ENCODE peak calls at places on chromosomes 6 and 20, in ten cellular contexts. R is NCI-H510A, F is iPS-NIHi11, Z is choroid plexus epithelial cell, M is astrocyte of the hippocampus, G is NCI-H2081, J is AG10803, H is HTR-8/SVneo, B is IMR-90, I is pancreas. E is an unnamed sample.

GRCh38 chr6:1190361-1190760 is 121.5 kb upstream of the FOXQ1 start:
- DNase-seq in G (no peak), Z (peak; percentile 94), R (no peak), H (peak; percentile 59), I (no peak), B (peak; percentile 95), J (peak; percentile 95), M (peak; percentile 70), F (peak; percentile 39), E (no peak)

GRCh38 chr6:41640436-41640835 is 2.2 kb downstream of the MDFI start:
- DNase-seq in B (no peak), R (no peak), F (no peak), G (no peak), J (no peak), H (no peak), M (peak; percentile 88), I (no peak), Z (peak; percentile 55), E (no peak)

GRCh38 chr6:2989332-2990178 is 10.1 kb upstream of the NQO2 start:
- DNase-seq in R (peak; percentile 84), F (peak; percentile 61), B (peak; percentile 95), G (peak; percentile 91), J (peak; percentile 99), M (peak; percentile 97), Z (peak; percentile 99), I (peak; percentile 69), H (peak; percentile 75), E (peak; percentile 96)

GRCh38 chr6:148854086-148854485 is 107.3 kb downstream of the UST start:
- DNase-seq in M (no peak), B (no peak), Z (no peak), G (no peak), J (no peak), H (no peak), I (no peak), F (no peak), R (no peak), E (no peak)

GRCh38 chr6:123804771-123805540 is 1.3 kb downstream of the NKAIN2 start:
- DNase-seq in G (no peak), M (no peak), R (no peak), F (no peak), Z (no peak), I (no peak), J (no peak), H (no peak), B (no peak), E (no peak)

GRCh38 chr6:130120731-130121130 is 102.0 kb downstream of the SAMD3 start:
- DNase-seq in I (no peak), J (no peak), Z (no peak), F (no peak), H (no peak), B (no peak), M (no peak), G (no peak), R (no peak), E (no peak)

GRCh38 chr20:32642257-32643046 is 31.3 kb downstream of the C20orf203 start:
- DNase-seq in I (no peak), R (no peak), F (no peak), M (no peak), B (no peak), J (no peak), H (no peak), Z (no peak), G (no peak), E (no peak)

GRCh38 chr6:126372626-126373025 is 32.7 kb downstream of the CENPW start:
- DNase-seq in Z (no peak), H (no peak), B (peak; percentile 21), M (no peak), G (no peak), J (no peak), R (no peak), I (no peak), F (no peak), E (no peak)

GRCh38 chr6:22668717-22669116 is 99.4 kb downstream of the HDGFL1 start:
- DNase-seq in M (no peak), F (no peak), Z (no peak), J (no peak), B (no peak), G (no peak), R (no peak), I (no peak), H (no peak), E (no peak)

GRCh38 chr6:152160346-152160745 is 352.9 kb downstream of the ESR1 start:
- DNase-seq in I (no peak), M (no peak), H (no peak), B (no peak), R (no peak), G (no peak), F (no peak), Z (no peak), J (no peak), E (peak; percentile 7)

GRCh38 chr6:96907498-96907897 is 9.8 kb upstream of the NDUFAF4 start:
- DNase-seq in M (no peak), B (peak; percentile 44), J (no peak), F (no peak), Z (peak; percentile 59), G (no peak), R (no peak), I (no peak), H (no peak), E (no peak)

GRCh38 chr20:60068509-60068908 is 110.3 kb downstream of the CDH26 start:
- DNase-seq in F (no peak), G (no peak), I (no peak), J (no peak), M (no peak), R (no peak), B (no peak), H (no peak), Z (no peak), E (no peak)

GRCh38 chr20:10731190-10731955 is 57.6 kb upstream of the JAG1 start:
- DNase-seq in I (no peak), B (peak; percentile 49), F (no peak), R (no peak), H (peak; percentile 25), J (peak; percentile 25), M (peak; percentile 67), G (no peak), Z (no peak), E (no peak)

GRCh38 chr6:10999994-11000393 is 44.1 kb downstream of the ELOVL2 start:
- DNase-seq in I (no peak), M (peak; percentile 78), B (peak; percentile 90), R (no peak), G (no peak), F (no peak), H (no peak), J (peak; percentile 16), Z (peak; percentile 66), E (no peak)

GRCh38 chr20:24095753-24096152 is 107.2 kb upstream of the GGTLC1 start:
- DNase-seq in H (peak; percentile 11), Z (no peak), B (no peak), I (no peak), F (no peak), R (no peak), M (no peak), J (no peak), G (no peak), E (no peak)

GRCh38 chr20:48722002-48722731 is 105.6 kb downstream of the PREX1 start:
- DNase-seq in J (peak; percentile 81), M (peak; percentile 87), I (no peak), R (no peak), H (no peak), B (peak; percentile 32), Z (peak; percentile 87), G (no peak), F (no peak), E (peak; percentile 33)

GRCh38 chr20:49747707-49748524 is 34.2 kb upstream of the B4GALT5 start:
- DNase-seq in G (no peak), F (no peak), Z (peak; percentile 59), M (peak; percentile 77), H (no peak), I (peak; percentile 74), B (peak; percentile 50), J (peak; percentile 86), R (no peak), E (no peak)

GRCh38 chr20:45176526-45176925 is 1.8 kb downstream of the PI3 start:
- DNase-seq in J (no peak), F (no peak), R (no peak), B (no peak), H (no peak), M (no peak), Z (no peak), G (no peak), I (no peak), E (no peak)

GRCh38 chr6:33958208-33958862 is 154.5 kb upstream of the MLN start:
- DNase-seq in I (no peak), G (peak; percentile 28), B (no peak), F (peak; percentile 74), M (no peak), J (no peak), Z (peak; percentile 7), R (peak; percentile 36), H (no peak), E (peak; percentile 57)

GRCh38 chr20:17786221-17786718 is 86.5 kb downstream of the BANF2 start:
- DNase-seq in I (no peak), F (no peak), H (peak; percentile 13), R (no peak), J (peak; percentile 73), B (peak; percentile 75), M (peak; percentile 57), Z (peak; percentile 79), G (no peak), E (no peak)

GRCh38 chr20:58618694-58619540 is 32.2 kb upstream of the STX16 start:
- DNase-seq in Z (peak; percentile 97), B (peak; percentile 82), J (peak; percentile 88), G (no peak), H (no peak), R (no peak), M (peak; percentile 95), I (no peak), F (peak; percentile 76), E (no peak)

GRCh38 chr20:4919047-4919704 is 82.1 kb downstream of the SLC23A2 start:
- DNase-seq in B (no peak), I (no peak), J (no peak), R (no peak), M (no peak), G (peak; percentile 6), F (no peak), H (no peak), Z (no peak), E (no peak)

GRCh38 chr6:11006060-11006459 is 38.0 kb downstream of the ELOVL2 start:
- DNase-seq in J (no peak), H (no peak), G (peak; percentile 65), Z (peak; percentile 75), M (no peak), R (no peak), B (peak; percentile 66), I (no peak), F (no peak), E (no peak)

GRCh38 chr6:26379236-26380139 is 3.4 kb upstream of the BTN2A2 start:
- DNase-seq in R (no peak), B (no peak), I (no peak), J (no peak), M (no peak), H (no peak), Z (no peak), F (no peak), G (no peak), E (no peak)

GRCh38 chr20:37543828-37544227 is 16.2 kb upstream of the BLCAP start:
- DNase-seq in R (no peak), G (no peak), J (peak; percentile 50), B (peak; percentile 54), F (no peak), Z (peak; percentile 77), M (peak; percentile 50), I (no peak), H (peak; percentile 86), E (peak; percentile 43)

GRCh38 chr6:44593539-44593944 is 206.0 kb downstream of the CDC5L start:
- DNase-seq in J (peak; percentile 73), B (peak; percentile 58), M (peak; percentile 77), G (peak; percentile 44), I (no peak), F (peak; percentile 78), H (peak; percentile 86), R (peak; percentile 14), Z (peak; percentile 83), E (peak; percentile 77)

GRCh38 chr6:42968783-42969182 is 8.2 kb downstream of the GNMT start:
- DNase-seq in R (no peak), Z (no peak), G (no peak), I (no peak), J (no peak), H (no peak), F (no peak), B (no peak), M (no peak), E (no peak)